ENCODE peak calls at places on chromosomes 6 and 20, in five cellular contexts. One of them, this sample, is unnamed.
A peak's percentile ranks its signal among the peaks of the same experiment; 100 is the strongest.

GRCh38 chr6:158487495-158487894 is 72.4 kb upstream of the TMEM181 start:
- DNase-seq in H1: no peak
- DNase-seq in mesenchymal stem cell: peak; percentile 41
- DNase-seq in trophoblast cell: no peak
- DNase-seq in neuronal stem cell: no peak
- DNase-seq in this sample: no peak

GRCh38 chr6:163554663-163555062 is 140.1 kb downstream of the QKI start:
- DNase-seq in trophoblast cell: peak; percentile 61
- DNase-seq in H1: no peak
- DNase-seq in neuronal stem cell: no peak
- DNase-seq in mesenchymal stem cell: peak; percentile 41
- DNase-seq in this sample: peak; percentile 61

GRCh38 chr6:151719070-151719469 is 88.4 kb upstream of the ESR1 start:
- DNase-seq in mesenchymal stem cell: no peak
- DNase-seq in trophoblast cell: no peak
- DNase-seq in neuronal stem cell: no peak
- DNase-seq in H1: no peak
- DNase-seq in this sample: no peak

GRCh38 chr20:63539441-63540370 is 2.5 kb upstream of the PTK6 start:
- DNase-seq in trophoblast cell: no peak
- DNase-seq in H1: no peak
- DNase-seq in neuronal stem cell: no peak
- DNase-seq in mesenchymal stem cell: no peak
- DNase-seq in this sample: no peak

GRCh38 chr6:152206072-152206818 is 398.8 kb downstream of the ESR1 start:
- DNase-seq in mesenchymal stem cell: peak; percentile 33
- DNase-seq in trophoblast cell: peak; percentile 12
- DNase-seq in neuronal stem cell: no peak
- DNase-seq in H1: peak; percentile 15
- DNase-seq in this sample: peak; percentile 57

GRCh38 chr6:80434951-80435350 is 328.5 kb downstream of the BCKDHB start:
- DNase-seq in trophoblast cell: no peak
- DNase-seq in mesenchymal stem cell: no peak
- DNase-seq in neuronal stem cell: no peak
- DNase-seq in H1: no peak
- DNase-seq in this sample: no peak

GRCh38 chr6:25302677-25303128 is 23.5 kb downstream of the CARMIL1 start:
- DNase-seq in mesenchymal stem cell: peak; percentile 80
- DNase-seq in neuronal stem cell: no peak
- DNase-seq in H1: no peak
- DNase-seq in trophoblast cell: no peak
- DNase-seq in this sample: no peak

GRCh38 chr6:108598316-108598863 is 37.7 kb downstream of the FOXO3 start:
- DNase-seq in trophoblast cell: peak; percentile 20
- DNase-seq in neuronal stem cell: no peak
- DNase-seq in mesenchymal stem cell: peak; percentile 89
- DNase-seq in H1: no peak
- DNase-seq in this sample: no peak

GRCh38 chr6:26576929-26577719 is 19.6 kb upstream of the ABT1 start:
- DNase-seq in trophoblast cell: peak; percentile 14
- DNase-seq in mesenchymal stem cell: peak; percentile 74
- DNase-seq in neuronal stem cell: peak; percentile 63
- DNase-seq in H1: peak; percentile 88
- DNase-seq in this sample: peak; percentile 79

GRCh38 chr6:158797331-158798202 is 21.6 kb downstream of the EZR start:
- DNase-seq in neuronal stem cell: no peak
- DNase-seq in mesenchymal stem cell: peak; percentile 76
- DNase-seq in trophoblast cell: no peak
- DNase-seq in H1: no peak
- DNase-seq in this sample: no peak

GRCh38 chr20:57785061-57785460 is 75.2 kb upstream of the PMEPA1 start:
- DNase-seq in trophoblast cell: no peak
- DNase-seq in mesenchymal stem cell: no peak
- DNase-seq in neuronal stem cell: no peak
- DNase-seq in H1: no peak
- DNase-seq in this sample: peak; percentile 13

GRCh38 chr6:11780097-11780428 is 1.5 kb upstream of the ADTRP start:
- DNase-seq in neuronal stem cell: no peak
- DNase-seq in mesenchymal stem cell: no peak
- DNase-seq in H1: no peak
- DNase-seq in trophoblast cell: no peak
- DNase-seq in this sample: no peak

GRCh38 chr6:66825539-66825938 is 1118.5 kb upstream of the EYS start:
- DNase-seq in trophoblast cell: no peak
- DNase-seq in mesenchymal stem cell: no peak
- DNase-seq in H1: no peak
- DNase-seq in neuronal stem cell: no peak
- DNase-seq in this sample: no peak

GRCh38 chr6:168695701-168696100 is 254.7 kb downstream of the SMOC2 start:
- DNase-seq in neuronal stem cell: no peak
- DNase-seq in mesenchymal stem cell: no peak
- DNase-seq in trophoblast cell: no peak
- DNase-seq in H1: peak; percentile 60
- DNase-seq in this sample: peak; percentile 92
- H3K27ac ChIP-seq in neuronal stem cell: no peak overlapping the region
- H3K27ac ChIP-seq in mesenchymal stem cell: no peak overlapping the region
- H3K27ac ChIP-seq in trophoblast cell: no peak overlapping the region
- H3K27ac ChIP-seq in H1: no peak overlapping the region
- H3K27ac ChIP-seq in this sample: no peak overlapping the region

DNA sequence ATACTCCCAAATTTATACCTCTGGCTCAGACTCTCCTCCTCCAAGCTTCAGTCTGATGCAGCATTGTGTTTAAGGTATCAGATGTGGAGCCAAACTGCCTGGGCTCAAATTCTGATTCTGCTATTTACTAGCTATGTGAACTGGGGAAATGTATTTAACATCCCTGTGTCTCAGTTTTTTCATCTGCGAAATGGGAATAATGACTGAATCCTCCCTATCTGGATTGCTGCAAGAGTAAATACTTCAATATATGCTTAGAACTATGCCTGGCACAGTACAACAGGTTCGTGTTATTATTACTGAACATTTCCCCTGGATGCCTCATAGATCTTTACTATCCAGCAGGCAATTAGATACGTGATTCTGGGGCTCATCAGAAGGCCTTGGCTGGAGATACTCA is 5.5 kb downstream of the LRRN4 start:
- DNase-seq in neuronal stem cell: no peak
- DNase-seq in trophoblast cell: no peak
- DNase-seq in H1: no peak
- DNase-seq in mesenchymal stem cell: no peak
- DNase-seq in this sample: no peak
- H2BK120ac ChIP-seq in neuronal stem cell: no peak overlapping the region
- H2BK120ac ChIP-seq in trophoblast cell: no peak overlapping the region
- H2BK120ac ChIP-seq in H1: no peak overlapping the region
- H2BK120ac ChIP-seq in mesenchymal stem cell: no peak overlapping the region
- H2BK120ac ChIP-seq in this sample: no peak overlapping the region

GRCh38 chr6:1933292-1933691 is 312.1 kb downstream of the GMDS start:
- DNase-seq in trophoblast cell: no peak
- DNase-seq in neuronal stem cell: no peak
- DNase-seq in H1: no peak
- DNase-seq in mesenchymal stem cell: no peak
- DNase-seq in this sample: no peak

GRCh38 chr6:1929931-1930330 is 315.5 kb downstream of the GMDS start:
- DNase-seq in H1: no peak
- DNase-seq in neuronal stem cell: no peak
- DNase-seq in mesenchymal stem cell: no peak
- DNase-seq in trophoblast cell: no peak
- DNase-seq in this sample: no peak

GRCh38 chr6:1925743-1926430 is 316.2 kb downstream of the FOXC1 start:
- DNase-seq in neuronal stem cell: no peak
- DNase-seq in mesenchymal stem cell: no peak
- DNase-seq in H1: no peak
- DNase-seq in trophoblast cell: no peak
- DNase-seq in this sample: no peak

GRCh38 chr6:1930356-1930755 is 315.0 kb downstream of the GMDS start:
- DNase-seq in H1: no peak
- DNase-seq in mesenchymal stem cell: no peak
- DNase-seq in neuronal stem cell: no peak
- DNase-seq in trophoblast cell: no peak
- DNase-seq in this sample: no peak

DNA sequence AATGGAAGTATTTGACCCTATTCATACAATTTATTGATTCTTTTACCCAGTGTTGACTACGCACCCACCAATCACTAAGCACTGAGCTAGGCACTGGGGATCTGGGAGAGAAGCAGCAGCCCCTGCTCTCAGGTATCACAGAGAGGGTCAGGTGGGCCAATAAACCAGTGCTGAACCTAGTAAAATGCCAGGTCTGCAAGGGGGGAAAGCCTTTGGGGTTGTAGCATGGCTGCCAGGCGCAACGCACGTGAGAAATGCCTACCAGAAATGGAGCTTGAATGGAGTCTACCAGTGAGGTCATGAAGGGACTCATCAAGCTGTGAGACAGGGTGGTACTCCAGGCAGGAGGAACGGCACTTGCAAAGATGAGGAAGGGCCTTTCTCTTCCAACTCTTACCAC is 313.6 kb downstream of the GMDS start:
- DNase-seq in trophoblast cell: no peak
- DNase-seq in mesenchymal stem cell: no peak
- DNase-seq in H1: no peak
- DNase-seq in neuronal stem cell: no peak
- DNase-seq in this sample: no peak
- H2BK12ac ChIP-seq in trophoblast cell: no peak overlapping the region
- H2BK12ac ChIP-seq in mesenchymal stem cell: no peak overlapping the region
- H2BK12ac ChIP-seq in H1: no peak overlapping the region
- H2BK12ac ChIP-seq in neuronal stem cell: no peak overlapping the region
- H2BK12ac ChIP-seq in this sample: no peak overlapping the region

GRCh38 chr6:18598865-18599264 is 211.7 kb downstream of the RNF144B start:
- DNase-seq in mesenchymal stem cell: no peak
- DNase-seq in H1: no peak
- DNase-seq in trophoblast cell: no peak
- DNase-seq in neuronal stem cell: no peak
- DNase-seq in this sample: no peak
- H3K27ac ChIP-seq in mesenchymal stem cell: no peak overlapping the region
- H3K27ac ChIP-seq in H1: no peak overlapping the region
- H3K27ac ChIP-seq in trophoblast cell: no peak overlapping the region
- H3K27ac ChIP-seq in neuronal stem cell: no peak overlapping the region
- H3K27ac ChIP-seq in this sample: no peak overlapping the region

GRCh38 chr6:111805511-111806181 is 67.6 kb downstream of the FYN start:
- DNase-seq in neuronal stem cell: no peak
- DNase-seq in trophoblast cell: no peak
- DNase-seq in mesenchymal stem cell: peak; percentile 76
- DNase-seq in H1: no peak
- DNase-seq in this sample: no peak
- H2BK120ac ChIP-seq in neuronal stem cell: no peak overlapping the region
- H2BK120ac ChIP-seq in trophoblast cell: no peak overlapping the region
- H2BK120ac ChIP-seq in mesenchymal stem cell: no peak overlapping the region
- H2BK120ac ChIP-seq in H1: no peak overlapping the region
- H2BK120ac ChIP-seq in this sample: no peak overlapping the region

GRCh38 chr6:35218456-35218855 is 4.7 kb downstream of the SCUBE3 start:
- DNase-seq in trophoblast cell: no peak
- DNase-seq in neuronal stem cell: no peak
- DNase-seq in H1: no peak
- DNase-seq in mesenchymal stem cell: no peak
- DNase-seq in this sample: no peak

GRCh38 chr6:35216832-35217811 is 3.4 kb downstream of the SCUBE3 start:
- DNase-seq in mesenchymal stem cell: no peak
- DNase-seq in neuronal stem cell: no peak
- DNase-seq in H1: no peak
- DNase-seq in trophoblast cell: no peak
- DNase-seq in this sample: no peak

GRCh38 chr6:35219683-35220326 is 6.0 kb downstream of the SCUBE3 start:
- DNase-seq in neuronal stem cell: no peak
- DNase-seq in trophoblast cell: no peak
- DNase-seq in mesenchymal stem cell: no peak
- DNase-seq in H1: no peak
- DNase-seq in this sample: no peak

GRCh38 chr6:35216412-35216732 is 2.6 kb downstream of the SCUBE3 start:
- DNase-seq in neuronal stem cell: no peak
- DNase-seq in mesenchymal stem cell: no peak
- DNase-seq in H1: no peak
- DNase-seq in trophoblast cell: no peak
- DNase-seq in this sample: no peak

GRCh38 chr6:35218021-35218420 is 4.3 kb downstream of the SCUBE3 start:
- DNase-seq in mesenchymal stem cell: peak; percentile 37
- DNase-seq in trophoblast cell: peak; percentile 26
- DNase-seq in neuronal stem cell: no peak
- DNase-seq in H1: no peak
- DNase-seq in this sample: no peak
- H2BK12ac ChIP-seq in mesenchymal stem cell: no peak overlapping the region
- H2BK12ac ChIP-seq in trophoblast cell: peak overlapping the region; percentile 20
- H2BK12ac ChIP-seq in neuronal stem cell: no peak overlapping the region
- H2BK12ac ChIP-seq in H1: no peak overlapping the region
- H2BK12ac ChIP-seq in this sample: no peak overlapping the region

DNA sequence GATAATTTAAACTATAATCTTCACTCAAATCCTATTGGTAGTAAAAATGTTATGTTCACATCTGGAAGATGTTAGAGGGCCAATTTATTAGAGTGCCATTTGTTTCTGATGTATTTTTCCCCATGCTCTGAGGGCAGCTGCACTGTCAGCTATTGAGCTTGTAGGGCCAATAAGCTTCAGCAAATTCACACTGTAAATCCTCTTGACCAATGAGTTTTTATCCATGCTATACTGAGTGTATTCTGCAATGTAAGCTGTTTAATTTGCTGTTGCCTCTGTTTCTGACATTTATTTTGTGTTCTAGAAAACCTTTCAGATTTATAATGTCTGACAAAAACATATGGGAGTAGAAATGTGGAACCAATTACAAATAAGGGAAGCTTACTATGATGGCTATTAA is 62.6 kb downstream of the OGFRL1 start:
- DNase-seq in H1: no peak
- DNase-seq in trophoblast cell: no peak
- DNase-seq in neuronal stem cell: no peak
- DNase-seq in mesenchymal stem cell: no peak
- DNase-seq in this sample: no peak
- H3K27ac ChIP-seq in H1: no peak overlapping the region
- H3K27ac ChIP-seq in trophoblast cell: no peak overlapping the region
- H3K27ac ChIP-seq in neuronal stem cell: no peak overlapping the region
- H3K27ac ChIP-seq in mesenchymal stem cell: no peak overlapping the region
- H3K27ac ChIP-seq in this sample: no peak overlapping the region